ENCODE peak calls at places on chromosomes 1 and 21, in five cellular contexts. T, B, Z, W and E are unnamed samples.

GRCh38 chr1:55232448-55233148 is 17.4 kb upstream of the USP24 start:
- DNase-seq in T (no peak), B (no peak), Z (no peak), W (no peak), E (no peak)

GRCh38 chr1:163410073-163410522 is 88.3 kb downstream of the NUF2 start:
- DNase-seq in T (peak), B (peak), Z (no peak), W (peak), E (peak)

GRCh38 chr1:107019166-107019565 is 37.3 kb upstream of the PRMT6 start:
- DNase-seq in T (no peak), B (no peak), Z (no peak), W (no peak), E (no peak)

GRCh38 chr1:7360526-7360925 is 410.6 kb upstream of the VAMP3 start:
- DNase-seq in T (no peak), B (no peak), Z (no peak), W (no peak), E (no peak)

GRCh38 chr1:10283318-10283984 is 73.1 kb downstream of the KIF1B start:
- DNase-seq in T (no peak), B (no peak), Z (peak), W (no peak), E (no peak)

GRCh38 chr21:25809013-25809412 is 74.2 kb downstream of the GABPA start:
- DNase-seq in T (no peak), B (no peak), Z (no peak), W (no peak), E (no peak)

GRCh38 chr1:157311730-157312269 is 173.6 kb upstream of the ETV3 start:
- DNase-seq in T (no peak), B (no peak), Z (no peak), W (no peak), E (no peak)

GRCh38 chr21:43916691-43917514 is 51.9 kb downstream of the AGPAT3 start:
- DNase-seq in T (no peak), B (no peak), Z (peak), W (no peak), E (no peak)

DNA sequence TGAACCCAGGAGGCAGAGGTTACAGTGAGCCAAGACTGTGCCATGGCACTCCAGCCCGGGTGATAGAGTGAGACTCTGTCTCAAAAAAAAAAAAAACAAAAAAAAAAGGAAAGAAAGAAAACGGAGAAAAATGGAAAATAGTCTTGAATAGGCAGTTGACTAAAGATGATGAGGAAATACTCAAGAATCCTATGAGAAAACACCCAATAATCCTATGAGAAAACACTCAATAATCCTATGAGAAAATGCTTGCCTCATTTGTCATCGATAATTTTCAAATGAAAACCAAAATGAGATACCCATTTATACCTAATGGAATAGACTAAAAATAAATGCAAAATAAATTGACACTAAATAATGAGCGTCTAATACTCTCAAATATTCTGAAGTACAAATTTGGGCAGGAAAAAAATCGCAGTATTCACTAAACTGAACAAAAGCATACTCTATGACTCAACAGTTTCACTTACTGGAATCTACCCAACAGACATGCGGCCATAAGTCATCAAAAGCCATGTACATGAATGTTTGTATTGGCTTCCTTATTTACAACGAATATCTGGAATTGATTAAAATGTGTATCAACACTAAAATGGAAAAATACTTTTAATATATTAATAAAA is 733.9 kb upstream of the CHRM3 start:
- DNase-seq in T (no peak), B (no peak), Z (no peak), W (no peak), E (no peak)
- TF ChIP-seq SUZ12 in T (no peak), B (no peak), Z (no peak), W (no peak), E (no peak)

GRCh38 chr1:21313146-21313885 is 23.1 kb upstream of the ECE1 start:
- DNase-seq in T (no peak), B (no peak), Z (no peak), W (no peak), E (no peak)
- TF ChIP-seq SUZ12 in T (no peak), B (no peak), Z (no peak), W (no peak), E (no peak)

GRCh38 chr1:203649551-203650011 is 22.9 kb downstream of the ATP2B4 start:
- DNase-seq in T (no peak), B (no peak), Z (no peak), W (no peak), E (no peak)
- TF ChIP-seq SUZ12 in T (no peak), B (no peak), Z (no peak), W (no peak), E (no peak)

DNA sequence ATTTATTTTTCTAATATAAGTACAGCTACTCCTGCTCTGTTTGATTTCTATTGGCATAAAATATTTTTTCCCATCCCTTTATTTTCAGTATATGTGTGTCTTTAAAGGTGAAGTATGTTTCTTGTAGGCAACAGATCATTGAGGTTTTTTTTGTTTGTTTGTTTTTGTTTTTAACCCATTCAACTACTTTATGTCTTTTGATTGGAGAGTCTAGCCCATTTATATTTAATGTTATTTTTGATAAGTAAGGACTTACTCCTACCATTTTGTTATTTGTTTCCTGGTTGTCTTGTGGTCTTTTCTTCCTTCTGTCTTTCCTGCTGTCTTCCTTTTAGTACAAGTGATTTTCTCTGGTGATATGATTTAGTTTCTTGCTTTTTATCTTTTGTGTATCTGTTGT is 285.1 kb upstream of the PROX1 start:
- DNase-seq in T (no peak), B (no peak), Z (no peak), W (no peak), E (no peak)
- TF ChIP-seq SUZ12 in T (no peak), B (no peak), Z (no peak), W (no peak), E (no peak)

DNA sequence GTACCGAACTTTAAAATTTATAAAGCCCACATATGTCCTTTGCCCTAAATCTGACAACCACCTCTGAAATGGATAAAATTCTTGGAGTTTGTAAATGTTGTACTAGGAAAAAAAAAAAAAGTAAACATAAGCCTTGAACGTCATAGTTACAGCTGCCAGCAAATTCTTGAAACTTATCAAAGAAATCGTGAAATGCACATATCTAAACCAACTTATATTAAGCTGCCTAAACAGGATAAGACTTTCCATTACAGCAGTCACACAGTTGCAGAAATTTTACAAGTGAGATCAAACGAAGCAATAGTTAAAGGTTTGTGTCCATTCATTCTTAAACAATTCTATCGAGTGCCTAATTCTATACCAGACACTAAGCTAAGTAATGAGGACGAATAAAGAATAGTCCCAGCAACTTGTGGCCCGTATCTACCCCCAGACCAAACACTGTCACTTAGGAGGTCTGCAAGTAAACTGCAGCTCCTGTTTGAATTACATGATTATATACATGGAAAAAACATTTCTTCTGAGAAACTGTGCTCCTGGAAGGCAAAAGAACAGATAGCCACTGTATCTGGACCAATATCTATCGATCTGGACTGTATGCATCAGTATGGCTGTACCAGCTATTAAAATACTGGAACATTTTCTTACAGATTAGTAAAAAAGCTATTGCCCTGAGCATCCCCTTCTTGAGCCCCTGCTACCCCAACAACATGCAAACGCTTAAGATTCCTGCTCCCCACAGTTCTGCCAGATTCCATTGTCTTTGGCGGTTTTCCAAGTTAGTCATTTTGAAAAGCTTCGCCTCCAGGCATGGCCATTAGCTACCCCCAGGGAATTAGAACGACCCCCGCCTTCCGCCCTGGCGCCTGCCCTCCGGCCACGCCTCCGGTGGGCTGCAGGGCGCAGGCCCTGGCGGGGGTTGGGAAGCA is 3.4 kb upstream of the SEC22B start:
- DNase-seq in T (peak), B (no peak), Z (no peak), W (no peak), E (no peak)
- TF ChIP-seq SUZ12 in T (no peak), B (no peak), Z (no peak), W (no peak), E (no peak)

GRCh38 chr21:41817228-41817627 is 50.4 kb upstream of the RIPK4 start:
- DNase-seq in T (peak), B (no peak), Z (no peak), W (peak), E (peak)
- TF ChIP-seq SUZ12 in T (no peak), B (no peak), Z (no peak), W (no peak), E (no peak)

GRCh38 chr1:53966794-53967193 is 20.6 kb downstream of the LRRC42 start:
- DNase-seq in T (no peak), B (no peak), Z (no peak), W (no peak), E (peak)

GRCh38 chr1:53964109-53964508 is 18.0 kb downstream of the LRRC42 start:
- DNase-seq in T (no peak), B (no peak), Z (no peak), W (no peak), E (no peak)

GRCh38 chr1:53968125-53968513 is 22.0 kb downstream of the LRRC42 start:
- DNase-seq in T (no peak), B (no peak), Z (no peak), W (no peak), E (peak)

GRCh38 chr1:53963472-53963871 is 17.3 kb downstream of the LRRC42 start:
- DNase-seq in T (no peak), B (no peak), Z (no peak), W (no peak), E (no peak)

GRCh38 chr1:53967409-53968124 is 21.4 kb downstream of the LRRC42 start:
- DNase-seq in T (no peak), B (no peak), Z (no peak), W (no peak), E (peak)
- TF ChIP-seq SUZ12 in T (no peak), B (no peak), Z (no peak), W (no peak), E (no peak)

GRCh38 chr1:228004331-228004871 is 2.4 kb upstream of the WNT3A start:
- DNase-seq in T (peak), B (no peak), Z (no peak), W (peak), E (peak)
- TF ChIP-seq SUZ12 in T (no peak), B (no peak), Z (no peak), W (no peak), E (no peak)

GRCh38 chr1:25131794-25132193 is 100.5 kb downstream of the SYF2 start:
- DNase-seq in T (no peak), B (no peak), Z (no peak), W (no peak), E (no peak)
- TF ChIP-seq SUZ12 in T (no peak), B (no peak), Z (no peak), W (no peak), E (no peak)